ENCODE peak calls at places on chromosomes 4 and X, in six cellular contexts. H, J, T, O, S and R are unnamed samples.

GRCh38 chr4:54902261-54902660 is 223.1 kb downstream of the KDR start:
- DNase-seq in H (no peak), J (no peak), T (no peak), O (no peak), S (no peak), R (no peak)

GRCh38 chrX:21225643-21226042 is 148.6 kb upstream of the CNKSR2 start:
- DNase-seq in H (no peak), J (no peak), T (no peak), O (no peak), S (no peak), R (no peak)

GRCh38 chr4:3243066-3243775 is 5.7 kb upstream of the MSANTD1 start:
- DNase-seq in H (no peak), J (no peak), T (no peak), O (no peak), S (no peak), R (no peak)

GRCh38 chr4:10017037-10017893 is 4.0 kb downstream of the SLC2A9 start:
- DNase-seq in H (no peak), J (no peak), T (no peak), O (no peak), S (no peak), R (no peak)

GRCh38 chrX:154351183-154352011 is 23.0 kb downstream of the FLNA start:
- DNase-seq in H (no peak), J (no peak), T (peak), O (no peak), S (peak), R (no peak)

GRCh38 chr4:65968873-65969272 is 298.6 kb upstream of the EPHA5 start:
- DNase-seq in H (no peak), J (no peak), T (no peak), O (no peak), S (no peak), R (no peak)

GRCh38 chr4:128220286-128221235 is 67.1 kb downstream of the PGRMC2 start:
- DNase-seq in H (no peak), J (peak), T (no peak), O (no peak), S (no peak), R (no peak)

GRCh38 chrX:115940888-115941332 is 229.6 kb upstream of the AGTR2 start:
- DNase-seq in H (peak), J (peak), T (peak), O (no peak), S (peak), R (peak)

GRCh38 chr4:103867311-103867710 is 147.5 kb upstream of the TACR3 start:
- DNase-seq in H (no peak), J (no peak), T (no peak), O (no peak), S (no peak), R (no peak)

GRCh38 chrX:8803326-8803725 is 2.1 kb upstream of the FAM9A start:
- DNase-seq in H (no peak), J (no peak), T (no peak), O (no peak), S (no peak), R (no peak)

GRCh38 chrX:288561-288991 is 7.4 kb downstream of the PLCXD1 start:
- DNase-seq in H (peak), J (no peak), T (no peak), O (no peak), S (no peak), R (no peak)

GRCh38 chr4:101621120-101621519 is 169.4 kb upstream of the BANK1 start:
- DNase-seq in H (no peak), J (no peak), T (no peak), O (no peak), S (no peak), R (no peak)

GRCh38 chr4:57369446-57369845 is 259.3 kb upstream of the IGFBP7 start:
- DNase-seq in H (no peak), J (no peak), T (no peak), O (no peak), S (no peak), R (no peak)

GRCh38 chr4:86688026-86688425 is 93.9 kb downstream of the PTPN13 start:
- DNase-seq in H (no peak), J (no peak), T (no peak), O (no peak), S (no peak), R (no peak)

GRCh38 chr4:773214-773613 is 52.7 kb downstream of the CPLX1 start:
- DNase-seq in H (no peak), J (no peak), T (no peak), O (no peak), S (no peak), R (no peak)

GRCh38 chrX:123713434-123713833 is 19.4 kb downstream of the THOC2 start:
- DNase-seq in H (no peak), J (no peak), T (no peak), O (no peak), S (no peak), R (no peak)

GRCh38 chr4:100489316-100489715 is 28.5 kb downstream of the EMCN start:
- DNase-seq in H (no peak), J (peak), T (no peak), O (no peak), S (no peak), R (no peak)

GRCh38 chr4:128955751-128956150 is 137.6 kb downstream of the SCLT1 start:
- DNase-seq in H (no peak), J (no peak), T (no peak), O (no peak), S (no peak), R (no peak)

GRCh38 chrX:109036624-109037023 is 300.3 kb upstream of the IRS4 start:
- DNase-seq in H (no peak), J (no peak), T (no peak), O (no peak), S (no peak), R (no peak)

GRCh38 chrX:115941388-115941787 is 229.2 kb upstream of the AGTR2 start:
- DNase-seq in H (no peak), J (no peak), T (no peak), O (no peak), S (no peak), R (no peak)

GRCh38 chrX:8424941-8425340 is 39.7 kb upstream of the VCX3B start:
- DNase-seq in H (no peak), J (no peak), T (no peak), O (no peak), S (no peak), R (no peak)

GRCh38 chr4:114600066-114600552 is 1.5 kb downstream of the UGT8 start:
- DNase-seq in H (no peak), J (no peak), T (no peak), O (no peak), S (no peak), R (no peak)

GRCh38 chr4:55173580-55173979 is 48.2 kb upstream of the KDR start:
- DNase-seq in H (no peak), J (peak), T (no peak), O (no peak), S (no peak), R (no peak)

GRCh38 chr4:46196086-46196485 is 72.2 kb upstream of the GABRG1 start:
- DNase-seq in H (no peak), J (no peak), T (no peak), O (no peak), S (no peak), R (no peak)

GRCh38 chr4:56723201-56723605 is 42.1 kb upstream of the HOPX start:
- DNase-seq in H (no peak), J (no peak), T (no peak), O (no peak), S (no peak), R (no peak)

GRCh38 chr4:134276476-134276875 is 74.9 kb upstream of the PABPC4L start:
- DNase-seq in H (no peak), J (no peak), T (no peak), O (no peak), S (no peak), R (no peak)

GRCh38 chr4:110596431-110596830 is 26.4 kb downstream of the PITX2 start:
- DNase-seq in H (no peak), J (no peak), T (no peak), O (no peak), S (no peak), R (no peak)

GRCh38 chr4:135319685-135320084 is 1118.1 kb upstream of the PABPC4L start:
- DNase-seq in H (no peak), J (peak), T (no peak), O (no peak), S (no peak), R (no peak)

GRCh38 chr4:85860066-85860465 is 385.1 kb downstream of the ARHGAP24 start:
- DNase-seq in H (no peak), J (peak), T (no peak), O (no peak), S (no peak), R (no peak)

GRCh38 chr4:67580577-67580976 is 22.1 kb downstream of the STAP1 start:
- DNase-seq in H (no peak), J (no peak), T (no peak), O (no peak), S (no peak), R (no peak)

GRCh38 chr4:1210971-1211370 is 38.0 kb downstream of the CTBP1 start:
- DNase-seq in H (no peak), J (no peak), T (no peak), O (no peak), S (peak), R (no peak)

GRCh38 chr4:16027626-16028025 is 56.2 kb downstream of the PROM1 start:
- DNase-seq in H (no peak), J (peak), T (no peak), O (no peak), S (no peak), R (no peak)

GRCh38 chrX:104270916-104271512 is 16.3 kb upstream of the ESX1 start:
- DNase-seq in H (peak), J (peak), T (peak), O (peak), S (peak), R (no peak)

GRCh38 chr4:22233257-22233656 is 282.6 kb downstream of the ADGRA3 start:
- DNase-seq in H (no peak), J (no peak), T (no peak), O (no peak), S (no peak), R (no peak)

GRCh38 chr4:16827045-16827444 is 71.4 kb downstream of the LDB2 start:
- DNase-seq in H (no peak), J (no peak), T (no peak), O (no peak), S (no peak), R (no peak)

GRCh38 chr4:151719045-151719743 is 41.6 kb downstream of the GATB start:
- DNase-seq in H (no peak), J (no peak), T (no peak), O (no peak), S (no peak), R (no peak)

DNA sequence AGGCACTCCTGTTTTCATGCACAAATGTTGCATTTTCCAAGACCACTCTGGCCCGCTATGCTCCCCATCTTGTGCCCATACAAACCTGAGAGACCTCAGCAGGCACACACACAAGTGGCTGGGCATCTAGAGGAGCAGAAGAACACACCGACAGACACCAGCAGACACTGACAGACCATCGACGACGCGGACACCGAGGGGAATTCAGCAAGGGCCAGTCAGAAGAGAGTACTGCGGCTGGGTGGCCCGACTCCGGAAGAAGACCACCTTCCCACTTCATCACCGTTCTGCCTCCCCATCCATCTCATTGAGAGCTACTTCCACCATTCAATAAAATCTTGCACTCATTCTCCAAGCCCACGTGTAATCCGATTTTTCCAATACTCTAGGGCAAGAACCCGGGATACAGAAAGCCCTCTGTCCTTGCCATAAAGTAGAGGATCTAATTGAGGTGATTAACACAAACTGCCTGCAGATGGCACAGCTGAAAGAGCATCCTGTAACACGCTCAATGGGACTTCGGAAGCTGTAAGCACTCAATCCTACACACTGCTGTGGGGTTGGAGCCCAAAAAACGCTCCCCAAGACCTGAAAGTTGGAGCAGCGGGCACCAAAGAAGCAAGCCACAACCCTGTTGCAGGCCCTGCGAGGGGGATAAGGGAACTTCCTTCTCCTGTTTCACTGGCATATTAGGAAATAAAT is 780.9 kb downstream of the ARAP2 start:
- DNase-seq in H (no peak), J (no peak), T (no peak), O (no peak), S (no peak), R (no peak)
- TF ChIP-seq CTCF in H (no peak), J (no peak), T (no peak), O (no peak), S (no peak), R (no peak)

GRCh38 chr4:176792348-176793059 is at the start of gene VEGFC:
- DNase-seq in H (peak), J (peak), T (peak), O (peak), S (peak), R (no peak)
- TF ChIP-seq CTCF in H (no peak), J (no peak), T (no peak), O (peak), S (no peak), R (no peak)

DNA sequence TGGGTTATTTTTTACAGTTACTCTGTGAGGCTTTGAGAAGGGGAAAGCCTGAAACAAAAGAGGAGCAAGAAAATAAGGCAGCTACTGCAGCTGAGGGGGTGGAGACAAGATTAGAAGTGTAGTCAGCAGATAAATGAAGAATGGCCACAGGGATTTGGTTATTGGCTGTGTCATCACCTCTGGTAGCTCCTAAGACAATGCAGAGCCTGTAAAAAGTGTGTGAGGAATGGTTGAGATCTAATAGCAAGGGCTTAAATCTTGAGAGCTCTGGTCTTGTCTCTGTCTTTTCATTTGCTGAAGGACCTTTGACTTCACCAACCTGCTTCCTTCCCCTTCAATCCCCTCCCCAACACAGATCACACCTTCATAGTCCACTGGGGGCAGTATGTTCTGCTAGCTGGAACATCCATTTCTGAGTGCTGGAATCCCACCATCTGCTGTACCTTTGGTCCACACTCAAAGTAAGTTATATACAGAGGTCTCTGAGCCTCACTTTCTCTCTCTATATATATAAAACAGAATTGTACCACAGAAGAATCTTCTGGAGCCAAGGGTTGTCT is 213.7 kb upstream of the ZIC3 start:
- DNase-seq in H (no peak), J (no peak), T (no peak), O (no peak), S (no peak), R (no peak)
- TF ChIP-seq CTCF in H (no peak), J (no peak), T (no peak), O (no peak), S (no peak), R (no peak)

GRCh38 chr4:182808673-182809416 is 108.3 kb downstream of the DCTD start:
- DNase-seq in H (no peak), J (no peak), T (no peak), O (no peak), S (no peak), R (no peak)
- TF ChIP-seq CTCF in H (no peak), J (no peak), T (no peak), O (no peak), S (no peak), R (no peak)